ENCODE peak calls at places on chromosomes 3 and 15, in nine cellular contexts. E, S, R, Q, W, P, F, D and C are unnamed samples. For H3K4me1, the result is how much of the 10 kb centered on the place peaks cover.

GRCh38 chr3:159664011-159664410 is 324.6 kb upstream of the IL12A start:
- DNase-seq in D (no peak), S (no peak), R (no peak), E (no peak), P (no peak), F (no peak), Q (peak), W (no peak), C (no peak)

GRCh38 chr3:114456742-114457141 is 162.9 kb downstream of the TIGIT start:
- DNase-seq in S (no peak), D (no peak), Q (no peak), W (no peak), R (no peak), P (no peak), E (no peak), F (no peak), C (no peak)

GRCh38 chr3:84724877-84725276 is 233.9 kb upstream of the CADM2 start:
- DNase-seq in W (peak), R (no peak), P (no peak), D (no peak), E (no peak), Q (no peak), S (no peak), F (no peak), C (no peak)

GRCh38 chr3:71066356-71066755 is 517.2 kb downstream of the FOXP1 start:
- DNase-seq in F (no peak), R (no peak), W (peak), Q (no peak), S (no peak), D (no peak), P (no peak), E (no peak), C (peak)

GRCh38 chr15:87764461-87765236 is 491.9 kb downstream of the NTRK3 start:
- DNase-seq in D (no peak), W (no peak), R (no peak), Q (peak), P (no peak), F (no peak), E (no peak), S (no peak), C (no peak)

GRCh38 chr3:54999159-54999558 is 71.3 kb upstream of the LRTM1 start:
- DNase-seq in F (no peak), P (peak), W (peak), Q (peak), E (no peak), S (no peak), D (no peak), R (no peak), C (no peak)

GRCh38 chr15:57525581-57525980 is 66.1 kb upstream of the MYZAP start:
- DNase-seq in Q (no peak), W (no peak), R (no peak), D (no peak), F (no peak), E (no peak), S (no peak), P (no peak), C (no peak)

GRCh38 chr3:142502187-142502985 is 54.5 kb upstream of the XRN1 start:
- DNase-seq in P (no peak), R (no peak), W (no peak), F (no peak), S (no peak), Q (no peak), D (no peak), E (no peak), C (no peak)

GRCh38 chr3:140469491-140469890 is 208.4 kb upstream of the TRIM42 start:
- DNase-seq in W (no peak), F (no peak), P (no peak), R (no peak), E (no peak), Q (no peak), D (no peak), S (no peak), C (no peak)

GRCh38 chr3:184176377-184177330 is 2.0 kb downstream of the AP2M1 start:
- DNase-seq in W (no peak), D (peak), E (peak), S (no peak), Q (peak), P (peak), R (peak), F (peak), C (no peak)

GRCh38 chr3:146747928-146748327 is 142.8 kb upstream of the PLSCR5 start:
- DNase-seq in W (no peak), E (no peak), F (no peak), R (no peak), D (no peak), S (no peak), P (no peak), Q (peak), C (no peak)

GRCh38 chr3:194215392-194215791 is 79.4 kb downstream of the HES1 start:
- DNase-seq in S (no peak), F (no peak), E (no peak), P (no peak), R (no peak), D (no peak), W (no peak), Q (no peak), C (no peak)

GRCh38 chr3:128801779-128802369 is 75.9 kb downstream of the RAB7A start:
- DNase-seq in P (no peak), F (no peak), R (no peak), W (no peak), S (no peak), E (no peak), Q (no peak), D (peak), C (no peak)

GRCh38 chr3:32432711-32433530 is 41.3 kb downstream of the CMTM7 start:
- DNase-seq in E (no peak), W (no peak), P (peak), R (no peak), Q (peak), F (peak), S (no peak), D (no peak), C (no peak)

DNA sequence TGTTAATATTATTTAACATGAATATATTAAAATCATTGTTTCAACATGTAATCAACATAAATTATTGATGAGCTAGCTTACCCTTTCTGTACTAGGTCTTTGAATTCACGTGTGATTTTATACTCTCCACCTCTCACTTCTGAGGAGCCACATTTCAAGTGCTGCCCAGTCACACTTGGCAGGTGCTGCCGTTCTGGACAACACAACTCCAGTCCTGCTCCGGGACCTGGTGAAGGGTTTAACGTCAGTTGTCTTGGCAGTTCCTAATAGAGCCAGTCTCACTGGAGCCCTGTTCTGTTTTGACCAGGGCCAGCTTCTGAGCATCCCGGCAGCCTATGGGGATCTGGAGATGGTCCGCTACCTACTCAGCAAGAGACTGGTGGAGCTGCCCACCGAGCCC is 64.1 kb downstream of the LRRK1 start:
- DNase-seq in W (no peak), F (no peak), E (no peak), S (no peak), R (no peak), Q (no peak), P (no peak), D (no peak), C (no peak)
- H3K4me3 ChIP-seq in W (no peak), F (no peak), E (no peak), S (no peak), R (no peak), Q (no peak), P (no peak), D (no peak), C (no peak)

GRCh38 chr3:171704814-171705213 is 105.5 kb downstream of the PLD1 start:
- DNase-seq in D (no peak), E (no peak), S (no peak), P (no peak), W (no peak), F (no peak), Q (no peak), R (no peak), C (no peak)

GRCh38 chr3:171712168-171712938 is 97.9 kb downstream of the PLD1 start:
- DNase-seq in Q (peak), R (no peak), S (no peak), F (no peak), E (no peak), P (no peak), W (no peak), D (no peak), C (no peak)

GRCh38 chr3:171715155-171715554 is 95.1 kb downstream of the PLD1 start:
- DNase-seq in S (no peak), F (no peak), W (no peak), R (no peak), E (no peak), Q (no peak), P (no peak), D (no peak), C (no peak)

GRCh38 chr3:171711461-171711860 is 98.8 kb downstream of the PLD1 start:
- DNase-seq in W (no peak), E (no peak), P (no peak), F (no peak), D (no peak), Q (peak), R (no peak), S (no peak), C (no peak)

DNA sequence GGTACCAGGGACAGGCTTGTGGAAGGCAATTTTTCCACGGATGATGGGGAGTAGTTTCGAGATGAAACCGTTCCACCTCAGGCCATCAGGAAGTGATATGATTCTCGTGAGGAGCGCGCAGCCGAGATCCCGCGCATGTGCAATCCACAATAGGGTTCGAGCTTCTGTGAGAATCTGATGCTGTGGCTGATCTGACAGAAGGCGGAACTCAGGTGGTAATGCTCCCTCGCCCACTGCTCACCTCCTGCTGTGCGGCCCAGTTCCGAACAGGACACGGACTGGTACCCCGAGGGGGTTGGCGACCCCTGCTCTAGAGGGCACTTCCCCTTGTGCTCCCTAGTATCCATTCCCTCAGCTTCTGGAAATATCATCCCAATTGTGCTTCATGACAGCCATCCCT is 99.9 kb downstream of the PLD1 start:
- DNase-seq in Q (no peak), W (no peak), E (no peak), D (no peak), F (no peak), P (no peak), R (no peak), S (peak), C (no peak)
- H3K4me1 ChIP-seq in Q (under half), W (under half), E (under half), D (under half), F (under half), P (under half), R (under half), S (under half), C (under half)

GRCh38 chr3:93843981-93844380 is 129.7 kb downstream of the PROS1 start:
- DNase-seq in P (peak), S (no peak), Q (peak), W (no peak), E (no peak), F (no peak), R (no peak), D (no peak), C (no peak)
- H3K27ac ChIP-seq in P (no peak), S (no peak), Q (no peak), W (no peak), E (peak), F (no peak), R (no peak), D (no peak), C (no peak)

DNA sequence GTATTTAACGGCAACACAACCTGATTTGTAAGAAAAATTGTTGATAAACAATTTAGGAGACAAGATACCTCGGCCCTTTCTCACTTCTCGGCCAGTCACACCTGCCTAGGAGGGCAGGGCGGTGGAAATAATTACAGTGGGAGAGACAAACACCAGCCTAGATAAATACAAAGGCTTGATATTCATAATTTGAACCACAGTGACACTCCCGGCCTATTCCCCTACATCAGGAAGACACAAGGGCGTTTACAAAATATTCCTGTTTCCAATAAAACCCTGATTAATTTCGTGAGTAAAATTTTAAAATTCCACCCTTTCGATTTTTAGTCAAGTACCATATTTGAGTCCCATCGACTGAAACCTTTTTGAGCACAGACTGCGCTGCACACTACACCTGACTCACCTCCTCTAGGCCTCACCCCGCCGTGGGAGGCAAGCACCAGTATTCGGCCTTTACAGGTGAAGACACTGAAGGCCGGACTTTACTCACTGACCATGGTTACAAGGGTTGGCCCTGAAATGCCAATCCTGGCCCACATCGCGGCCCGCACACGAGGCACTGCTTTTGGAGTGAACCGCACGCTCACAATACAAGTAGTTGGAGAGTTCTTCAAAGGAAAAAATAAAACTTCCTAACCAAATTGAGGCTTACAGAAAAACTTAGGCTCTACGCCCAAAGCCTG is 803 bp downstream of the ARPP19 start:
- DNase-seq in F (no peak), S (peak), P (no peak), D (no peak), R (peak), W (peak), E (no peak), Q (peak), C (peak)
- H3K4me3 ChIP-seq in F (peak), S (peak), P (peak), D (peak), R (peak), W (peak), E (peak), Q (peak), C (peak)

GRCh38 chr3:16299746-16300145 is 34.7 kb downstream of the OXNAD1 start:
- DNase-seq in Q (no peak), W (no peak), E (no peak), F (no peak), P (no peak), R (no peak), S (no peak), D (no peak), C (no peak)
- H3K4me1 ChIP-seq in Q (under half), W (under half), E (under half), F (under half), P (under half), R (under half), S (under half), D (under half), C (half or more)

GRCh38 chr3:112358311-112358780 is 25.4 kb downstream of the CD200 start:
- DNase-seq in F (no peak), E (no peak), W (no peak), S (no peak), Q (peak), P (no peak), R (no peak), D (no peak), C (no peak)
- H3K27ac ChIP-seq in F (no peak), E (peak), W (no peak), S (no peak), Q (no peak), P (no peak), R (no peak), D (peak), C (no peak)